ENCODE peak calls at places on chromosomes 4 and X, in four cellular contexts. One of them, this sample, is unnamed.

GRCh38 chr4:47926667-47927258 is 12.4 kb upstream of the NFXL1 start:
- DNase-seq in choroid plexus epithelial cell: peak; percentile 81
- DNase-seq in iPS-NIHi11: peak; percentile 65
- DNase-seq in midbrain: peak; percentile 66
- DNase-seq in this sample: peak; percentile 13

GRCh38 chr4:26267087-26267486 is 53.7 kb upstream of the RBPJ start:
- DNase-seq in choroid plexus epithelial cell: no peak
- DNase-seq in iPS-NIHi11: no peak
- DNase-seq in midbrain: peak; percentile 7
- DNase-seq in this sample: no peak

GRCh38 chrX:69387559-69388487 is 116.3 kb upstream of the NALF2 start:
- DNase-seq in choroid plexus epithelial cell: peak; percentile 53
- DNase-seq in iPS-NIHi11: peak; percentile 88
- DNase-seq in midbrain: peak; percentile 26
- DNase-seq in this sample: no peak

GRCh38 chrX:9614016-9614415 is 149.2 kb downstream of the TBL1X start:
- DNase-seq in choroid plexus epithelial cell: peak; percentile 32
- DNase-seq in iPS-NIHi11: no peak
- DNase-seq in midbrain: no peak
- DNase-seq in this sample: no peak

GRCh38 chr4:151801547-151802516 is 41.0 kb upstream of the GATB start:
- DNase-seq in choroid plexus epithelial cell: peak; percentile 77
- DNase-seq in iPS-NIHi11: peak; percentile 65
- DNase-seq in midbrain: peak; percentile 5
- DNase-seq in this sample: peak; percentile 60

GRCh38 chr4:113773014-113773413 is 11.5 kb upstream of the CAMK2D start:
- DNase-seq in choroid plexus epithelial cell: no peak
- DNase-seq in iPS-NIHi11: no peak
- DNase-seq in midbrain: no peak
- DNase-seq in this sample: no peak

GRCh38 chr4:168744021-168744420 is 247.2 kb downstream of the PALLD start:
- DNase-seq in choroid plexus epithelial cell: peak; percentile 81
- DNase-seq in iPS-NIHi11: no peak
- DNase-seq in midbrain: no peak
- DNase-seq in this sample: no peak

GRCh38 chr4:76251448-76252270 is at the start of gene FAM47E:
- DNase-seq in choroid plexus epithelial cell: peak; percentile 23
- DNase-seq in iPS-NIHi11: peak; percentile 93
- DNase-seq in midbrain: peak; percentile 70
- DNase-seq in this sample: peak; percentile 49

GRCh38 chr4:31086771-31087330 is 366.7 kb downstream of the PCDH7 start:
- DNase-seq in choroid plexus epithelial cell: no peak
- DNase-seq in iPS-NIHi11: no peak
- DNase-seq in midbrain: no peak
- DNase-seq in this sample: no peak

GRCh38 chr4:169283114-169283509 is 12.4 kb upstream of the SH3RF1 start:
- DNase-seq in choroid plexus epithelial cell: peak; percentile 75
- DNase-seq in iPS-NIHi11: no peak
- DNase-seq in midbrain: no peak
- DNase-seq in this sample: no peak

GRCh38 chr4:69800599-69800998 is 40.2 kb upstream of the SULT1B1 start:
- DNase-seq in choroid plexus epithelial cell: peak; percentile 31
- DNase-seq in iPS-NIHi11: no peak
- DNase-seq in midbrain: no peak
- DNase-seq in this sample: no peak

GRCh38 chr4:112509243-112510190 is 6.5 kb downstream of the NEUROG2 start:
- DNase-seq in choroid plexus epithelial cell: no peak
- DNase-seq in iPS-NIHi11: no peak
- DNase-seq in midbrain: no peak
- DNase-seq in this sample: peak; percentile 45

GRCh38 chr4:185358514-185359433 is 37.0 kb downstream of the LRP2BP start:
- DNase-seq in choroid plexus epithelial cell: peak; percentile 95
- DNase-seq in iPS-NIHi11: no peak
- DNase-seq in midbrain: no peak
- DNase-seq in this sample: no peak

GRCh38 chr4:128675083-128675482 is 134.4 kb upstream of the JADE1 start:
- DNase-seq in choroid plexus epithelial cell: peak; percentile 72
- DNase-seq in iPS-NIHi11: no peak
- DNase-seq in midbrain: peak; percentile 7
- DNase-seq in this sample: no peak

GRCh38 chr4:68283095-68283494 is 37.6 kb upstream of the TMPRSS11B start:
- DNase-seq in choroid plexus epithelial cell: no peak
- DNase-seq in iPS-NIHi11: no peak
- DNase-seq in midbrain: no peak
- DNase-seq in this sample: no peak

GRCh38 chrX:21740329-21741274 is 17.3 kb downstream of the SMPX start:
- DNase-seq in choroid plexus epithelial cell: peak; percentile 85
- DNase-seq in iPS-NIHi11: no peak
- DNase-seq in midbrain: no peak
- DNase-seq in this sample: no peak

GRCh38 chr4:25843340-25844097 is 19.3 kb downstream of the SEL1L3 start:
- DNase-seq in choroid plexus epithelial cell: no peak
- DNase-seq in iPS-NIHi11: no peak
- DNase-seq in midbrain: peak; percentile 23
- DNase-seq in this sample: no peak

GRCh38 chr4:1323635-1324442 is 23.2 kb upstream of the UVSSA start:
- DNase-seq in choroid plexus epithelial cell: peak; percentile 71
- DNase-seq in iPS-NIHi11: no peak
- DNase-seq in midbrain: no peak
- DNase-seq in this sample: no peak

GRCh38 chr4:19583827-19584569 is 667.7 kb upstream of the SLIT2 start:
- DNase-seq in choroid plexus epithelial cell: peak; percentile 76
- DNase-seq in iPS-NIHi11: peak; percentile 11
- DNase-seq in midbrain: no peak
- DNase-seq in this sample: no peak

GRCh38 chr4:78517050-78517652 is 34.4 kb upstream of the ANXA3 start:
- DNase-seq in choroid plexus epithelial cell: peak; percentile 67
- DNase-seq in iPS-NIHi11: peak; percentile 32
- DNase-seq in midbrain: peak; percentile 19
- DNase-seq in this sample: no peak

GRCh38 chrX:151174581-151175282 is 1.7 kb upstream of the GPR50 start:
- DNase-seq in choroid plexus epithelial cell: no peak
- DNase-seq in iPS-NIHi11: peak; percentile 30
- DNase-seq in midbrain: no peak
- DNase-seq in this sample: no peak

GRCh38 chrX:102787283-102787682 is 66.7 kb downstream of the GPRASP3 start:
- DNase-seq in choroid plexus epithelial cell: no peak
- DNase-seq in iPS-NIHi11: no peak
- DNase-seq in midbrain: no peak
- DNase-seq in this sample: no peak

GRCh38 chrX:920234-920799 is 289.7 kb downstream of the SHOX start:
- DNase-seq in choroid plexus epithelial cell: peak; percentile 30
- DNase-seq in iPS-NIHi11: no peak
- DNase-seq in midbrain: no peak
- DNase-seq in this sample: no peak

GRCh38 chr4:123997116-123997515 is 600.5 kb downstream of the SPRY1 start:
- DNase-seq in choroid plexus epithelial cell: peak; percentile 62
- DNase-seq in iPS-NIHi11: no peak
- DNase-seq in midbrain: no peak
- DNase-seq in this sample: no peak

GRCh38 chrX:53713987-53714579 is 27.6 kb upstream of the HUWE1 start:
- DNase-seq in choroid plexus epithelial cell: peak; percentile 12
- DNase-seq in iPS-NIHi11: no peak
- DNase-seq in midbrain: no peak
- DNase-seq in this sample: peak; percentile 37

GRCh38 chr4:81405900-81406401 is 65.8 kb downstream of the RASGEF1B start:
- DNase-seq in choroid plexus epithelial cell: peak; percentile 90
- DNase-seq in iPS-NIHi11: peak; percentile 74
- DNase-seq in midbrain: peak; percentile 88
- DNase-seq in this sample: peak; percentile 39

GRCh38 chrX:71198066-71198465 is 25.0 kb upstream of the GJB1 start:
- DNase-seq in choroid plexus epithelial cell: no peak
- DNase-seq in iPS-NIHi11: no peak
- DNase-seq in midbrain: no peak
- DNase-seq in this sample: no peak

GRCh38 chrX:77953300-77953699 is 16.1 kb downstream of the PGAM4 start:
- DNase-seq in choroid plexus epithelial cell: peak; percentile 10
- DNase-seq in iPS-NIHi11: no peak
- DNase-seq in midbrain: no peak
- DNase-seq in this sample: no peak

GRCh38 chr4:67723949-67724348 is 23.0 kb upstream of the UBA6 start:
- DNase-seq in choroid plexus epithelial cell: no peak
- DNase-seq in iPS-NIHi11: peak; percentile 51
- DNase-seq in midbrain: no peak
- DNase-seq in this sample: no peak

GRCh38 chrX:20718592-20718991 is 451.9 kb upstream of the RPS6KA3 start:
- DNase-seq in choroid plexus epithelial cell: no peak
- DNase-seq in iPS-NIHi11: peak; percentile 14
- DNase-seq in midbrain: peak; percentile 4
- DNase-seq in this sample: no peak

GRCh38 chrX:80810365-80810978 is 795 bp upstream of the BRWD3 start:
- DNase-seq in choroid plexus epithelial cell: peak; percentile 4
- DNase-seq in iPS-NIHi11: no peak
- DNase-seq in midbrain: no peak
- DNase-seq in this sample: peak; percentile 4